ENCODE peak calls at places on chromosome 9, in seven cellular contexts. D is sigmoid colon, Z is heart left ventricle, B is right lobe of liver, L is IMR-90, O is K562, J is uterus. T is an unnamed sample.
A peak's percentile ranks its signal among the peaks of the same experiment; 100 is the strongest.

GRCh38 chr9:13269589-13270452 is 9.7 kb downstream of the MPDZ start:
- DNase-seq in D (no peak), Z (no peak), B (no peak), L (no peak), O (no peak), J (no peak), T (no peak)

GRCh38 chr9:38205279-38205678 is 136.3 kb upstream of the SHB start:
- DNase-seq in D (no peak), Z (no peak), B (no peak), L (no peak), O (no peak), J (no peak), T (no peak)

GRCh38 chr9:110464321-110464720 is 115.2 kb downstream of the SVEP1 start:
- DNase-seq in D (no peak), Z (no peak), B (no peak), L (no peak), O (peak; percentile 14), J (no peak), T (no peak)

GRCh38 chr9:36436909-36437308 is 36.8 kb upstream of the RNF38 start:
- DNase-seq in D (no peak), Z (peak; percentile 68), B (no peak), L (peak; percentile 20), O (no peak), J (no peak), T (no peak)

GRCh38 chr9:111730937-111731567 is 63.7 kb downstream of the SHOC1 start:
- DNase-seq in D (no peak), Z (no peak), B (no peak), L (peak; percentile 33), O (no peak), J (no peak), T (no peak)

GRCh38 chr9:18437315-18438200 is 36.4 kb upstream of the ADAMTSL1 start:
- DNase-seq in D (peak; percentile 61), Z (peak; percentile 39), B (peak; percentile 77), L (peak; percentile 65), O (no peak), J (peak; percentile 25), T (peak; percentile 70)

GRCh38 chr9:136047076-136047774 is 47.9 kb downstream of the NACC2 start:
- DNase-seq in D (peak; percentile 55), Z (no peak), B (no peak), L (no peak), O (no peak), J (no peak), T (no peak)

GRCh38 chr9:127976498-127976897 is 4.3 kb downstream of the EEIG1 start:
- DNase-seq in D (no peak), Z (peak; percentile 27), B (peak; percentile 61), L (no peak), O (no peak), J (no peak), T (no peak)

GRCh38 chr9:101455656-101456235 is 20.2 kb upstream of the ALDOB start:
- DNase-seq in D (no peak), Z (no peak), B (no peak), L (peak; percentile 61), O (no peak), J (no peak), T (no peak)

GRCh38 chr9:109115931-109116541 is 3.7 kb downstream of the TMEM245 start:
- DNase-seq in D (peak; percentile 76), Z (no peak), B (peak; percentile 85), L (no peak), O (no peak), J (peak; percentile 39), T (no peak)

GRCh38 chr9:75152416-75152815 is 64.1 kb downstream of the OSTF1 start:
- DNase-seq in D (no peak), Z (no peak), B (no peak), L (peak; percentile 57), O (no peak), J (no peak), T (no peak)

GRCh38 chr9:89122944-89123343 is 55.7 kb downstream of the SHC3 start:
- DNase-seq in D (no peak), Z (no peak), B (no peak), L (peak; percentile 68), O (no peak), J (no peak), T (no peak)

GRCh38 chr9:20095430-20096092 is 306.7 kb upstream of the SLC24A2 start:
- DNase-seq in D (no peak), Z (no peak), B (no peak), L (no peak), O (no peak), J (no peak), T (no peak)

DNA sequence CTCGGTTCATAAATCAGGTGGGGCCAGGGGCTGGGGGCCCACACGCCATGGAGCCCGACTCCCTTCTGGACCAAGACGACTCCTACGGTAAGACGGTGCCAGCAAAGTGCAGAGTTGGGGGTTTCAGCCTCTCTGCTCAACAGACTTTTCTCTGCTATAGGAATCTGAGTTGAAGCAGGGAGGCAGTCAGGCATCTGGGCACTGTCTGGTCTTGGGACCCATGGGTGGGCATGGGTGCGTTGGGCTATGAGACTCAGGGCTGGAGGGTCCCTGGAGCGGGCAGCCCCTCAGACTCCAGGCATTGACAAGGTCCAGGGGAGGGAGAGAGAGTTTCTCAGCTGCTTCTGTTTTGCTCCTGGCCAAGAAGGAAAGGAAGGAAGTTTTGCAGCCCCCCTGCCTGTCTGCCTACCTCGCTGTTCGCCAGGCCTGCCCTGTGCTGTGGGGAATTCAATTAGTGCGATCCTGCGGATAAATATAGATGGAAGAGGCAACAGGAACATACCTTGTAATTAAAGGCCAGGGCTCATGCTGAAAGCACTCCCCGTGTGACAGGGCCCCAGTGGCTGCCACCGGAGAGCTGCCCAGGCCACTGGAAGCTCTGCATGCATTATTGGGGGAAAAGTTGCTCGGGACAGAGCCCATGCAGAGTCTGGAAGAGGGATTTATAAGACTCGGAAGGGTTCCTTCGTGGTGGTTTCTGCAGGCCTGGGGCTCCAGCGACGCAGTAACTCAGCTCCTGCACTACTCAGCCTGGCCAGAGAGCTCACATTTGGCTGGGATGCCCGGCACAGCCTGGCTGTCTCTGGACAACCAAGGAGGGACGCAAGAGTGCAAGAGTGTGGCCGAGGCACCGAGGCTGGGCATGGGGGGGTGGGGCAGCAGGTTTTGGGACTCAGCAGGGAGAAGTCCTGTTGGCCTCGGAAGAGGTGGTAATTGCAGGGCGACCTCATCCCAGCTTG is 67.8 kb upstream of the GGTA1 start:
- DNase-seq in D (peak; percentile 77), Z (no peak), B (no peak), L (peak; percentile 28), O (no peak), J (peak; percentile 40), T (no peak)
- TF ChIP-seq CTCF in D (peak; percentile 16), Z (no peak), B (no peak), L (peak; percentile 1), O (no peak), J (peak; percentile 16), T (no peak)

DNA sequence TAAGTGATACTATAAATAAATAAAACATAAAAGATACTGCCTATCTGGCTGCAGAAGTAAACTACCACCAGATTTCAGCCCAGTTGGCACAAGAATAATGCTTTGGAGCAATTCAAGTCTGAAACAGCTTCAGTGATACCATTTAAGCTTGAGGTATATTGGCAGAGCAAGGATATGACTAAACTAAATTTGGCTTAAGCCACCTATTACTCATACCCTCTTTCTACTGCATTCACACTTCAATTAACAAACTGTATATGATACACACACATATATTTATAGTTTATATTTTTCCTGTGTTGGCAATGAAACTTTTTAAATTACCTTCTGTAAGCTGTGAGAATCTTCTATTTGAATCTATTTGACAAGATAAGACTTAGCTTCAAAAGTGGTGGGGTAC is 431.9 kb downstream of the ANXA1 start:
- DNase-seq in D (no peak), Z (no peak), B (no peak), L (no peak), O (no peak), J (no peak), T (no peak)
- TF ChIP-seq POLR2A in D (no peak), Z (no peak), B (no peak), L (no peak), O (no peak), J (no peak), T (no peak)

DNA sequence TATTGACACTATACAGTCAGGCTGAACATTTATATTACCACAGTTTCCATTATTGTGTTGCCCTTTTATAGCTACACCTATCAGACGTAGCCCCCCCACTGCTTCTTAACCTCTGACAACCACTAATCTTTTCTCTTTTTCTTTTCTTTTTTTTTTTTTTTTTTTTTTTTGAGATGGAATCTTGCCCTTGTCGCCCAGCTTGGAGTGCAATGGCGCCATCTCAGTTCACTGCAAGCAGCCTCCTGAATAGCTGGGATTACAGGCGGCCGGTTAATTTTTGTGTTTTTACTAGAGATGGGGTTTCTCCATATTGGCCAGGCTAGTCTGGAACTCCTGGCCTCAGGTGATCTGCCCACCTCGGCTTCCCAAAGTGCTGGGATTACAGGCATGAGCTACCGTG is 75.4 kb downstream of the UHRF2 start:
- DNase-seq in D (no peak), Z (no peak), B (no peak), L (no peak), O (no peak), J (no peak), T (no peak)
- TF ChIP-seq CTCF in D (no peak), Z (no peak), B (no peak), L (no peak), O (peak; percentile 2), J (no peak), T (no peak)

GRCh38 chr9:92658176-92658575 is 11.8 kb downstream of the IPPK start:
- DNase-seq in D (no peak), Z (no peak), B (no peak), L (no peak), O (no peak), J (no peak), T (peak; percentile 32)

GRCh38 chr9:92655366-92655765 is 14.6 kb downstream of the IPPK start:
- DNase-seq in D (no peak), Z (no peak), B (no peak), L (no peak), O (no peak), J (no peak), T (no peak)

GRCh38 chr9:92655896-92656536 is 13.9 kb downstream of the IPPK start:
- DNase-seq in D (no peak), Z (no peak), B (peak; percentile 70), L (no peak), O (no peak), J (no peak), T (peak; percentile 41)

GRCh38 chr9:92657296-92658094 is 12.4 kb downstream of the IPPK start:
- DNase-seq in D (no peak), Z (no peak), B (no peak), L (no peak), O (no peak), J (no peak), T (peak; percentile 79)

GRCh38 chr9:92656537-92656925 is 13.4 kb downstream of the IPPK start:
- DNase-seq in D (no peak), Z (no peak), B (no peak), L (no peak), O (no peak), J (no peak), T (peak; percentile 56)
- TF ChIP-seq POLR2A in D (no peak), Z (no peak), B (no peak), L (no peak), O (no peak), J (no peak), T (no peak)

GRCh38 chr9:15982182-15982581 is 429.3 kb downstream of the CCDC171 start:
- DNase-seq in D (no peak), Z (no peak), B (no peak), L (no peak), O (no peak), J (no peak), T (no peak)
- TF ChIP-seq CTCF in D (no peak), Z (no peak), B (no peak), L (no peak), O (no peak), J (no peak), T (no peak)